ENCODE peak calls at places on chromosomes 11 and 22, in ten cellular contexts. G, Q, P, B, O, W, S, J, D and N are unnamed samples.

GRCh38 chr11:2767751-2768150 is 68.0 kb upstream of the KCNQ1OT1 start:
- DNase-seq in B (no peak), O (peak), G (no peak), W (no peak), J (no peak), Q (no peak), D (no peak), S (no peak), P (no peak), N (no peak)

GRCh38 chr11:1053121-1053901 is 16.8 kb upstream of the MUC6 start:
- DNase-seq in P (no peak), J (no peak), W (peak), Q (peak), D (no peak), B (peak), G (no peak), S (peak), O (no peak), N (no peak)

GRCh38 chr11:19992162-19992561 is 168.1 kb downstream of the DBX1 start:
- DNase-seq in D (no peak), W (no peak), G (no peak), Q (no peak), J (no peak), S (no peak), B (no peak), O (no peak), P (no peak), N (no peak)

GRCh38 chr11:66686100-66686785 is 8.6 kb upstream of the RBM4B start:
- DNase-seq in D (no peak), W (no peak), O (no peak), P (no peak), B (no peak), G (no peak), Q (no peak), S (no peak), J (peak), N (no peak)

GRCh38 chr11:103927535-103927934 is 108.9 kb upstream of the DDI1 start:
- DNase-seq in G (peak), S (no peak), J (peak), Q (no peak), B (no peak), D (no peak), P (no peak), W (peak), O (no peak), N (no peak)

GRCh38 chr22:36365020-36365411 is 22.8 kb downstream of the MYH9 start:
- DNase-seq in P (peak), Q (no peak), D (no peak), S (no peak), G (peak), O (peak), B (peak), W (no peak), J (peak), N (peak)

GRCh38 chr11:122977455-122978302 is 4.0 kb downstream of the BSX start:
- DNase-seq in Q (no peak), W (peak), G (no peak), S (no peak), D (peak), B (no peak), P (no peak), J (no peak), O (no peak), N (no peak)

GRCh38 chr22:42090596-42091445 is at the start of gene NDUFA6:
- DNase-seq in O (peak), Q (peak), D (peak), W (peak), S (peak), P (peak), G (peak), B (peak), J (peak), N (peak)

GRCh38 chr11:86874314-86875056 is 74.1 kb downstream of the PRSS23 start:
- DNase-seq in Q (no peak), J (no peak), O (no peak), W (no peak), B (no peak), S (no peak), G (peak), D (no peak), P (no peak), N (no peak)

GRCh38 chr22:48752451-48753380 is 1075.0 kb downstream of the BRD1 start:
- DNase-seq in P (no peak), S (no peak), J (no peak), Q (no peak), O (peak), G (no peak), D (peak), W (no peak), B (no peak), N (no peak)

GRCh38 chr11:11841121-11841604 is 609 bp upstream of the USP47 start:
- DNase-seq in O (peak), G (no peak), W (no peak), P (no peak), J (no peak), Q (no peak), B (peak), D (peak), S (no peak), N (no peak)

GRCh38 chr11:76768091-76769047 is 14.8 kb upstream of the TSKU start:
- DNase-seq in G (no peak), W (no peak), J (peak), Q (peak), S (no peak), O (no peak), B (peak), P (no peak), D (no peak), N (peak)

GRCh38 chr11:68832476-68833176 is 9.1 kb downstream of the CPT1A start:
- DNase-seq in Q (no peak), W (peak), J (peak), S (no peak), P (no peak), O (no peak), D (no peak), G (no peak), B (no peak), N (no peak)

GRCh38 chr11:93225642-93226041 is 27.9 kb upstream of the SLC36A4 start:
- DNase-seq in S (no peak), Q (no peak), O (no peak), P (no peak), B (no peak), D (no peak), G (peak), J (no peak), W (peak), N (no peak)
- TF ChIP-seq CTCF in S (peak), Q (no peak), O (no peak), P (peak), B (peak), D (peak), G (peak), J (peak), W (peak), N (peak)

GRCh38 chr11:27694992-27695391 is 5.3 kb downstream of the BDNF start:
- DNase-seq in J (no peak), W (peak), P (no peak), O (no peak), Q (no peak), D (no peak), B (no peak), G (no peak), S (no peak), N (no peak)
- TF ChIP-seq CTCF in J (peak), W (peak), P (peak), O (no peak), Q (no peak), D (no peak), B (no peak), G (peak), S (no peak), N (no peak)

GRCh38 chr22:19987394-19988306 is 29.0 kb downstream of the ARVCF start:
- DNase-seq in P (no peak), B (no peak), S (no peak), Q (no peak), W (no peak), D (no peak), J (no peak), G (no peak), O (no peak), N (no peak)

GRCh38 chr22:19989725-19990067 is 26.9 kb downstream of the ARVCF start:
- DNase-seq in Q (no peak), D (no peak), P (no peak), J (no peak), W (no peak), S (no peak), B (peak), G (no peak), O (no peak), N (no peak)

GRCh38 chr22:19988965-19989724 is 27.5 kb downstream of the ARVCF start:
- DNase-seq in O (no peak), W (no peak), D (no peak), Q (no peak), P (no peak), G (no peak), J (no peak), B (peak), S (no peak), N (no peak)

GRCh38 chr22:19986410-19987341 is 29.9 kb downstream of the ARVCF start:
- DNase-seq in Q (peak), G (peak), W (peak), P (peak), B (peak), D (peak), S (peak), O (peak), J (peak), N (peak)

DNA sequence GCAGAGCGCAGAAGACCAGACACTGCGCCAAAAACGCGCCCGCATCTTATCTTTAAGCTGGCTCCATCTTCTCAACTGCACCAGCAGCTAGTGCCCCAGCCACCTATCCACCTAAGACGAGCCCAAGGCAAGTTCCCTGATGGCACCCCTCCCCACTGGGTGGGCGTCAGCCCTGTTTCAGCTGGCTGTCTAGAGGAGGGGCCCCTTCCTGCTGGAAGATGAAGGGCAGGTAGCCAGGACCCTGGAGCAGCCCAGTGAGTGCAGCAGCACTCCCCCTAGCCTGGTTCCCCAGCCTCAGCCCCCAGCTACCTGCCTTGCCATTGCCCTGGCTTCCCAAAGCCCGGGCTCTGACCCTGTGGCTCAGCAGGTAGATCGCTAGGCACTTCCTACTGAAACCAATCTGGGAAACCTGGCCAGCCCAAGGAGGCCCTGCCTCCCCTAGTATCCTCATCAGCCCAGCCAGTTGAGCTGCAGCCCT is 28.3 kb downstream of the ARVCF start:
- DNase-seq in P (no peak), G (no peak), J (no peak), D (no peak), O (no peak), B (no peak), W (no peak), S (no peak), Q (no peak), N (no peak)
- TF ChIP-seq CTCF in P (no peak), G (no peak), J (no peak), D (no peak), O (no peak), B (no peak), W (no peak), S (no peak), Q (no peak), N (no peak)

GRCh38 chr11:124277207-124277606 is 21.0 kb downstream of the OR8G5 start:
- DNase-seq in P (no peak), J (no peak), D (no peak), W (no peak), S (no peak), G (no peak), Q (no peak), O (no peak), B (no peak), N (no peak)

GRCh38 chr11:124274000-124274399 is 17.8 kb downstream of the OR8G5 start:
- DNase-seq in J (no peak), W (no peak), D (no peak), B (no peak), P (no peak), O (no peak), G (no peak), Q (no peak), S (no peak), N (no peak)

GRCh38 chr11:124276081-124276480 is 19.9 kb downstream of the OR8G5 start:
- DNase-seq in O (no peak), S (no peak), P (no peak), G (no peak), J (peak), D (no peak), Q (no peak), B (no peak), W (no peak), N (peak)

GRCh38 chr11:124278261-124278660 is 22.1 kb downstream of the OR8G5 start:
- DNase-seq in Q (no peak), P (no peak), O (no peak), J (no peak), B (no peak), S (no peak), W (no peak), D (no peak), G (no peak), N (no peak)

DNA sequence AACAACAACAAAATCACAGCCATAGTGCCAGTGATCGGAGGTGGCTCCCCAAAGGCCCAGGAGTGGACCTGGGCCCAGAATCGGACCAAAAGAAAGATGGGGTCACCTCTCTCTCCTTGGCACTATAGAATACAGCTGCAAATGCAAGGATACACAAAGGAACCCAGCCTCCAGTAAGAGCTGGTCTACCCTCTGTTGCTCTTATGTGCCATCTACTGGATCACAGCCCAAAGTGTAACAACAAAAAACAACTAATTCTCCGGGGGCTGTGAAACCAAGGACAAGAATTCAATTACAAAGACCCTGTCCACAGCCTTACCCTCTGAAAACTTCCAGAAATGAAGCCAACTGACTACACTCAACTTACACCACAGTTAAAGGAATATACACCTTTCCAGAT is 21.6 kb downstream of the OR8G5 start:
- DNase-seq in D (no peak), Q (peak), B (no peak), J (no peak), P (no peak), W (no peak), S (no peak), G (no peak), O (no peak), N (no peak)
- TF ChIP-seq CTCF in D (no peak), Q (no peak), B (no peak), J (no peak), P (no peak), W (peak), S (no peak), G (no peak), O (no peak), N (no peak)

GRCh38 chr11:75403037-75403436 is 3.7 kb downstream of the RPS3 start:
- DNase-seq in W (no peak), G (no peak), B (no peak), J (no peak), S (no peak), O (no peak), D (no peak), P (no peak), Q (no peak), N (no peak)

GRCh38 chr11:75402002-75402773 is 2.9 kb downstream of the RPS3 start:
- DNase-seq in D (no peak), P (no peak), G (no peak), B (no peak), S (no peak), Q (no peak), J (no peak), O (no peak), W (no peak), N (no peak)

GRCh38 chr11:75400110-75400865 is 970 bp downstream of the RPS3 start:
- DNase-seq in O (no peak), P (no peak), D (peak), W (no peak), S (no peak), G (no peak), B (no peak), J (peak), Q (no peak), N (no peak)

GRCh38 chr11:75398906-75399305 is 412 bp upstream of the RPS3 start:
- DNase-seq in B (no peak), J (no peak), D (no peak), P (no peak), G (no peak), S (no peak), W (no peak), O (no peak), Q (no peak), N (no peak)

GRCh38 chr11:75399344-75400109 is at the start of gene RPS3:
- DNase-seq in P (peak), B (peak), O (peak), Q (peak), W (peak), S (peak), J (peak), G (peak), D (peak), N (peak)
- TF ChIP-seq CTCF in P (no peak), B (peak), O (no peak), Q (no peak), W (peak), S (no peak), J (no peak), G (peak), D (peak), N (no peak)